ENCODE peak calls at places on chromosomes 2 and 18, in four cellular contexts. T, A, B and O are unnamed samples.

GRCh38 chr2:105294844-105295481 is 34.6 kb downstream of the TGFBRAP1 start:
- DNase-seq in T (peak; percentile 76), A (no peak), B (peak; percentile 41), O (peak; percentile 67)

GRCh38 chr2:205972113-205972512 is 113.9 kb downstream of the INO80D start:
- DNase-seq in T (no peak), B (no peak), A (peak; percentile 45), O (no peak)

GRCh38 chr2:46545015-46545839 is 65.9 kb downstream of the TMEM247 start:
- DNase-seq in T (no peak), B (no peak), A (no peak), O (no peak)

GRCh38 chr2:150878347-150878746 is 383.3 kb downstream of the RBM43 start:
- DNase-seq in B (peak; percentile 77), T (peak; percentile 88), A (no peak), O (peak; percentile 4)

GRCh38 chr18:46939998-46940571 is 22.7 kb downstream of the KATNAL2 start:
- DNase-seq in T (no peak), B (no peak), A (no peak), O (no peak)

GRCh38 chr2:24359129-24359528 is 1.2 kb downstream of the ITSN2 start:
- DNase-seq in B (no peak), T (no peak), A (no peak), O (no peak)

GRCh38 chr2:110861616-110862260 is 129.4 kb downstream of the ACOXL start:
- DNase-seq in A (no peak), T (no peak), B (no peak), O (no peak)

GRCh38 chr2:121072784-121073183 is 212.2 kb downstream of the TFCP2L1 start:
- DNase-seq in T (no peak), B (no peak), A (no peak), O (no peak)

GRCh38 chr18:74256190-74256589 is 35.6 kb downstream of the CYB5A start:
- DNase-seq in A (no peak), T (no peak), B (no peak), O (no peak)

GRCh38 chr18:8718401-8718913 is 13.1 kb downstream of the MTCL1 start:
- DNase-seq in B (no peak), T (no peak), A (no peak), O (no peak)

GRCh38 chr18:8720141-8720540 is 14.8 kb downstream of the MTCL1 start:
- DNase-seq in T (no peak), B (no peak), A (no peak), O (no peak)

GRCh38 chr18:8715599-8715998 is 10.2 kb downstream of the MTCL1 start:
- DNase-seq in A (no peak), T (no peak), B (no peak), O (no peak)

GRCh38 chr18:8719192-8719591 is 13.8 kb downstream of the MTCL1 start:
- DNase-seq in B (no peak), A (no peak), T (no peak), O (no peak)

DNA sequence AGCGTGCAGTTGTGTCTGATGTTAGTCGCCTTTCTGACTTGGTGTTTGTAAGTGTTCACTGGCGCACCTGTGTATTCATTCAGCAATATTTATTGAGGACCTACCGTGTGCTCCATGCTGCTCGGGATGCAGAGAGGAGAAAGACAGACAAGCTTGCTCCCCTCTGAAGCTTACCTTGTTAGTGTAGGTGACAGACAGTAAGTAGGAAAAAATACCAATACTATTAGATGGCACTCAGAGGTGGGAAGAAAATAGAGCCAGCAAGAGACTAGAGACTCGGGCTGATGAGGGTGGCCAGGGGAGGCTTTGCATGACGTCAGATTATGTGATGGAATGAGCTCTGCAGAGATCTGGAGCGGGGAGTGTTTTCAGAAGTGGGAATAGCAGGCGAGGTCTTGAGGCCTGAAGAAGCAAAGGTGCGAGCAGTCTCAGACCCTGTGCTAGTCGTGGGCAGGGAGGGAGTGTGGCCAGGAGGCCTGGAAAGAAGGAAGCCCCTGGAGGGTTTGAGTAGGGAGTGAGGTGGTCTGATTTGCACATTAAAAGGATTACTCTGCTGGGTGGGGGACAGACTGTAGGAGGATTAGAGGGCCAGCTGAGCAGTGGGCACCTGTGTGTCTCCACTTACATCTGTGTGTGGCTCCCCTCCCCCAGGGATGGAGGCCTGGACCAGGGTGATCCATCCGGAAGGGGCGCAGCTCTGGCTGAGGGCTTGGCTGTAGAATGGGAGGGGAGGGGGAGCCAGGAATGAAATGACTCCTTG is 11.8 kb downstream of the MTCL1 start:
- DNase-seq in B (no peak), T (no peak), A (no peak), O (no peak)
- H3K4me3 ChIP-seq in B (no peak overlapping the region), T (no peak overlapping the region), A (no peak overlapping the region), O (no peak overlapping the region)

DNA sequence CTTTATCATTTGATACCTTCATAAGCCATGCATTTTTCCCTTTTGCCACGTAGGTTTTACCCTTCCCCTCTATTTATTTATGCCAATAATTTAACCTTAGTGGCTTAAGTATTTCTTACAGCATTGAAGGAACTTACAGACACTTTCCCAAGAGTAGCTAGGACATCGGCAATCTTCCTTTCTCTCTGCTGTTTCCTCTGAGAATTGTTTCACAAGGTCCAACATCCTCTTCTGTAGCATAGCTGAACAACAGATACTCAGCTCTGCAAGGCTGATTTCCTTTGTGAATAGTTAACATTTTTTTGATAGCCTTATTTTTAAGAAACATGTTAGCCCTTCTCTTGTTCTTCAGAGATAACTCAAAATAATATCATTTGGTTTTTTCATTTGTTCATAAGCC is 1.1 kb upstream of the GCA start:
- DNase-seq in A (no peak), T (no peak), B (no peak), O (no peak)
- H3K4me3 ChIP-seq in A (no peak overlapping the region), T (no peak overlapping the region), B (no peak overlapping the region), O (no peak overlapping the region)

GRCh38 chr2:188986839-188987238 is 12.7 kb downstream of the COL3A1 start:
- DNase-seq in T (no peak), B (no peak), A (no peak), O (no peak)
- H3K4me3 ChIP-seq in T (no peak overlapping the region), B (no peak overlapping the region), A (no peak overlapping the region), O (no peak overlapping the region)

DNA sequence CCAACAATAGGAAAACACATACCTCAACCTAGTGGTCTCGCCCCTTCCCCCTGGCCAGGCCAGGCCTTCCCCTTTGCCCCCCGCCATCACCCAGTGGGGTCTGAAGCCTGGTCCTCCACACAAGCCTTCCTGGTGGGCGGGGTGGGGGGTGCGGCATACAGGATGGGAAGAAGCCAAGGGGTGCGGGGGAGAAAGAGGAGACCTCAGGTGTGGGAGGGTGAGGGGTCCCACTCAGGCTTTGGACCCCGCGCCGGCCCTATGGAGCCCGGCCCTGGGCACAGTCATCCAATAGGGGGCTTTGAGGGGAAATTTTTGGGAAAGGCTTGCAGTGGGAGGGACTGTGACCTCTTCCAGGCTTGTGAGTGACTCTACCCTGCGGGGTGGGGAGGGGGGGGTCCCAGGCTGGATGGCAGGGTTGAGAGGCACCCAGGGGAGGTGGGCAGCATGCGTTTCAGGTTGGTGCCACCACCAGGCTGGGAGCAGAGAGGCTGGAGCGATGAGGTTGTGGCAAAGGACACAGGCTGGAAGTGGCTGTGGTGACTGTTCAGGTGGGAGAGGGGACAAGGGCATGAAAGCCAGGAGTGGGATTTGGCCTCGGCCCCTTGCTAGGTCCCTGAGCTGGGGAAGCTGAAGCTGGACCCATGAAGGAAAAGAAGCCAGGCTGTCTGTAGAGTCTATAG is 1.3 kb downstream of the SLC66A3 start:
- DNase-seq in A (peak; percentile 86), B (no peak), T (no peak), O (no peak)
- H3K4me3 ChIP-seq in A (no peak overlapping the region), B (peak overlapping the region; percentile 66), T (no peak overlapping the region), O (no peak overlapping the region)

DNA sequence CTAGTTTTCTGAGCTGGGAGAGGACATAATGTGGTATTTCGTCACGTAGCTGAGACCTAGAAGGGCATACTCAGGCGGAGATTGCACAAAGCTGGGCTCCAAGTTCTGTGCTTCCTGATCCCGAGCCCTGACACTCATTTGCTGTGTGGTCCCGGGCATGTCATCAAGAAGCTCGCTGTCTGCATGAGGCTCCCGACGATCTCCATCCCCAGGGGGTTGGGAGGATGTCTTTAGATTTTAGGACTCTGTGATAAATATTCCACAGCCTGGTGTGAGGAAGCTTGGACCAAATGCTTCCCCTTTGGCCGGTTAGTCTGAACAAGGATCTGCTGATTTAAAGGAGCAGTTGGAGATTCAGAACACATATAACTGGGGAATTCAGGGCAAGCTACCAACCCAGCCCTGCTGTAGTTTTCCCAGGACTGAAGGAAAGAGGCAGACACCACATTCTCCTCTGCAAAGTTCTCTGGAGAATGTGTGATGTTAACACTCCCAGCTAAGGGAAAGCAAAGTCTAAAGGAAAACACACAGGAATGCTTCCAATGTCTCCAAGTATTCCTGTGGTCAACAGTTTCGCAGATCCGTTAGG is 2.3 kb downstream of the KCNE4 start:
- DNase-seq in B (peak; percentile 56), T (peak; percentile 89), A (peak; percentile 94), O (peak; percentile 77)
- H3K4me3 ChIP-seq in B (peak overlapping the region; percentile 51), T (peak overlapping the region; percentile 54), A (no peak overlapping the region), O (peak overlapping the region; percentile 69)

GRCh38 chr2:19329445-19329844 is 29.0 kb downstream of the OSR1 start:
- DNase-seq in A (no peak), B (no peak), T (no peak), O (no peak)
- H3K4me3 ChIP-seq in A (no peak overlapping the region), B (no peak overlapping the region), T (no peak overlapping the region), O (no peak overlapping the region)

GRCh38 chr2:100959225-100959880 is 42.7 kb upstream of the RPL31 start:
- DNase-seq in T (peak; percentile 28), B (peak; percentile 38), A (no peak), O (no peak)
- H3K4me3 ChIP-seq in T (no peak overlapping the region), B (no peak overlapping the region), A (no peak overlapping the region), O (no peak overlapping the region)

GRCh38 chr18:80171190-80171872 is 62.3 kb downstream of the ADNP2 start:
- DNase-seq in B (peak; percentile 43), T (peak; percentile 63), A (peak; percentile 91), O (peak; percentile 53)
- H3K4me3 ChIP-seq in B (peak overlapping the region; percentile 15), T (peak overlapping the region; percentile 28), A (no peak overlapping the region), O (no peak overlapping the region)

DNA sequence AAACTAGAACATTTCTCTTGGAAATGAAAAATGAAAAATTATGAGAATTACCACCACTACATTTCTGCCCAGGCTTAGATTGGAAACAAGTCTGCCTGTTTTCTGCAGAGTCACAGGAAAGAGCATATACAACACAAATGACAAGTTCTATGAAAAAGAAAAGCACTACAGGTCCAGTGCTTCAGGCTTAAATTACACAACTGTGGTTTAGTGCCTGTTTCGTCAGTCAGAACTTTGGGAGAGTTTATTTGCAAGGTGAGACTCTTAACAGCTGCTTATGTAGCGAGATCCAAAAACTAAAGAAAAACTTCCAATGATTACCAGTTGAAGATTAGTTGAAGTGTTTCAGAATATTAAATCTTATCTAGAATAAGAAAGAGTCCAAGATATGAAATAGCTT is 68.8 kb downstream of the RTN4 start:
- DNase-seq in T (no peak), A (no peak), B (no peak), O (no peak)
- H3K4me3 ChIP-seq in T (no peak overlapping the region), A (no peak overlapping the region), B (no peak overlapping the region), O (no peak overlapping the region)